ENCODE peak calls at places on chromosome 7, in six cellular contexts. F is H1, Z is IMR-90, D is H9, U is mesenchymal stem cell, H is mesendoderm. X is an unnamed sample. For H3K27me3, the result is how much of the 10 kb centered on the place peaks cover.

GRCh38 chr7:68573271-68574000 is 1024.8 kb upstream of the AUTS2 start:
- DNase-seq in F (no peak), Z (no peak), D (no peak), U (no peak), H (no peak), X (no peak)

GRCh38 chr7:135976312-135977019 is 693 bp downstream of the MTPN start:
- DNase-seq in F (no peak), Z (peak), D (peak), U (no peak), H (no peak), X (no peak)

GRCh38 chr7:49308787-49309186 is 384.4 kb downstream of the CDC14C start:
- DNase-seq in F (no peak), Z (no peak), D (no peak), U (no peak), H (peak), X (no peak)

GRCh38 chr7:30743371-30744074 is 8.4 kb upstream of the INMT start:
- DNase-seq in F (no peak), Z (peak), D (no peak), U (peak), H (peak), X (no peak)

GRCh38 chr7:107201795-107202450 is 33.1 kb downstream of the HBP1 start:
- DNase-seq in F (peak), Z (peak), D (peak), U (peak), H (peak), X (peak)

GRCh38 chr7:146176790-146177189 is 60.2 kb downstream of the CNTNAP2 start:
- DNase-seq in F (no peak), Z (no peak), D (no peak), U (no peak), H (peak), X (peak)

GRCh38 chr7:130087364-130087763 is 17.0 kb downstream of the KLHDC10 start:
- DNase-seq in F (no peak), Z (peak), D (no peak), U (no peak), H (no peak), X (no peak)

GRCh38 chr7:134718211-134718875 is 61.1 kb upstream of the CALD1 start:
- DNase-seq in F (no peak), Z (no peak), D (no peak), U (no peak), H (no peak), X (no peak)

GRCh38 chr7:40704172-40704571 is 569.4 kb downstream of the SUGCT start:
- DNase-seq in F (no peak), Z (no peak), D (no peak), U (no peak), H (peak), X (no peak)

GRCh38 chr7:26497801-26498596 is 206.3 kb downstream of the SNX10 start:
- DNase-seq in F (no peak), Z (no peak), D (no peak), U (peak), H (peak), X (no peak)

GRCh38 chr7:101169110-101169837 is 3.9 kb upstream of the VGF start:
- DNase-seq in F (peak), Z (no peak), D (peak), U (no peak), H (peak), X (no peak)

GRCh38 chr7:33873981-33874750 is 31.2 kb upstream of the BMPER start:
- DNase-seq in F (no peak), Z (peak), D (no peak), U (peak), H (no peak), X (no peak)

GRCh38 chr7:101125989-101126650 is 784 bp upstream of the SERPINE1 start:
- DNase-seq in F (no peak), Z (peak), D (no peak), U (no peak), H (no peak), X (no peak)

GRCh38 chr7:1247527-1248041 is 14.9 kb downstream of the UNCX start:
- DNase-seq in F (no peak), Z (no peak), D (no peak), U (no peak), H (peak), X (no peak)

GRCh38 chr7:22561356-22561755 is 61.4 kb upstream of the STEAP1B start:
- DNase-seq in F (peak), Z (peak), D (peak), U (peak), H (peak), X (peak)

GRCh38 chr7:128266891-128267839 is 26.1 kb downstream of the LEP start:
- DNase-seq in F (peak), Z (peak), D (peak), U (peak), H (peak), X (peak)

GRCh38 chr7:44990520-44991023 is 9.4 kb upstream of the CCM2 start:
- DNase-seq in F (no peak), Z (peak), D (no peak), U (no peak), H (no peak), X (no peak)

GRCh38 chr7:72017756-72018155 is 394.4 kb downstream of the CALN1 start:
- DNase-seq in F (peak), Z (no peak), D (no peak), U (no peak), H (no peak), X (no peak)

GRCh38 chr7:108249458-108249857 is 119.3 kb upstream of the LAMB4 start:
- DNase-seq in F (no peak), Z (no peak), D (no peak), U (no peak), H (no peak), X (no peak)

GRCh38 chr7:46174192-46174572 is 253.1 kb upstream of the IGFBP3 start:
- DNase-seq in F (no peak), Z (no peak), D (no peak), U (no peak), H (no peak), X (no peak)

GRCh38 chr7:127534636-127535035 is 50.8 kb downstream of the GCC1 start:
- DNase-seq in F (no peak), Z (no peak), D (no peak), U (no peak), H (no peak), X (no peak)

GRCh38 chr7:149140784-149141183 is 6.5 kb upstream of the ZNF398 start:
- DNase-seq in F (no peak), Z (peak), D (no peak), U (peak), H (no peak), X (no peak)

GRCh38 chr7:85851571-85852193 is 664.8 kb upstream of the SEMA3D start:
- DNase-seq in F (no peak), Z (peak), D (no peak), U (peak), H (peak), X (peak)

GRCh38 chr7:142460402-142461117 is 202.7 kb upstream of the PRSS58 start:
- DNase-seq in F (no peak), Z (peak), D (no peak), U (no peak), H (no peak), X (no peak)

GRCh38 chr7:92135490-92135889 is 1.2 kb upstream of the CYP51A1 start:
- DNase-seq in F (no peak), Z (no peak), D (no peak), U (peak), H (peak), X (no peak)
- H2BK15ac ChIP-seq in F (no peak), Z (no peak), D (no peak), U (no peak), H (no peak), X (no peak)

GRCh38 chr7:65796205-65796604 is 76.7 kb upstream of the VKORC1L1 start:
- DNase-seq in F (no peak), Z (no peak), D (no peak), U (no peak), H (no peak), X (no peak)
- H2AK5ac ChIP-seq in F (no peak), Z (peak), D (no peak), U (no peak), H (no peak), X (no peak)

DNA sequence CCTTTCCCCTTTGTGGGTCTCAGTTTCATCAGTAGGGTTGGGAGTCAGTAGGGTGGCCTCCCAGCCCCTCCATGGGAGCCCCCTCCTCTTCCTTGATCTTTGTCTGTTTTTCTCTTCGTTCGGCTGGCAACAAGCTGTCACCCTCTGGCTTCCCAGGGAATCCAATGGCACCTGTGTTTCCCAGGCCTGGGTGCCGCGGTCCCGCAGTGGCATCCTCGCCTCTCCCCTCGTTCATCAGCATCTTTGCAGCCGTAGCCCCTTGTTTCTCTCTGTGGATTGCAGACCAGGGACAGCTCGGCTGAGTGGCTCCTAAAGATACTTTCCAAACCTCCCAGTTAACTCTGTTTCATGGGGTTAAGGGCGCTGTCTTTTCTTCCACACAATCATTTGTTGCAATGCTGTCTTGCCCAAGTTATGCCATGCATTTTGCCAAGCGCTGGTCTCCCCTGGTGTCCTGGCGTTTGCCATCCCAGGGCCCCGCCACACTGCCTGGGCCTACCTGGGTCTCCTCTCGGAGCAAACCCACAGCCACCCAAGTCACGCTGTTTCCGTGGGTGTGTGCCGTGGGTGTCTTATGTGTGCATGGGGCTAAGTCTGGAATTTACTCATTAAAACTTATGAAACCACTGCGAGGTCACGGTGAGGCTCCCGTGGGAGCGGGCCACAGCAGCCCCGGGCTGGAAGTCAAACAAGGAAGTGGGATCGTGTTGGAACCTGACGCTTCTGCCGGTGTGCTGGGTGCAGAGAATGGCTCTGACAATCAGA is 189.4 kb upstream of the SHH start:
- DNase-seq in F (no peak), Z (no peak), D (peak), U (no peak), H (no peak), X (no peak)
- H3K27me3 ChIP-seq in F (under half), Z (under half), D (under half), U (under half), H (under half), X (under half)

DNA sequence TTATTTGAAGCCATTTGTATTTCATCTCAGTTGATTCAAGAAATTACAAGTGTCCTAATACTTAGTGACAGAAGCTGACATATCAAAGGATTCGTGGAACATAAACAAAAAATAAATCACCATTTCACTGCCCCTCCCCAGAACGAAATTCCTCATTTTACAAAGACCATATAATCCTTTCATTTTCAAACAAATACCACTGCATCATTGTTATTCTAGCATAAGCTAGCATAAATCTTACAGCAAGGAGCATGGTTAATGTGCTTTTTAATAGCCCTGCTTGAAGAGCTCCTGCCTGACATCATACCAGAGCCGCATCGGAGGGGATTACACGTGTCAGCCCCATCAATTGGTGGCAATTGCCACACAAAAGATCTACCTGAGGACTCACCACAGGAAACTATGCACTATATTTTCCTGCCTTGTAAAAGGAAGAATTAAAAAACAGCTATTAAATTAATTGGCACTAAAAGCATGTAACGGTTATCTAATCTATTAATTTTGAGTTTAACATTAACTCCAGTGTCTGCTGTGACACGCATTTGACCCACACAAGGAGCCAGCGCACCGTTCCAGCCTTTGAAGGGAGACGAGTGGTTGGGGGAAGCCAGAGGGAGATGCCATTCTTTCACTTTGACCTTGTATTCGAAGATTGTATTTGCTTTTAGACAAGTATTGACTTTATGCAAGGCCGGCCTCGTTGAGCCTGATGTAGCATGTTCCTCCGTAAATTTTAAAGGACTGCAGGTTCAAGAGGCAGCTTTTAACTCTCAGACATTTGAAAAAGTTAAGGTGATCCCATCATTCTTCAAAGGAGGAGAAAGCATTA is 261.1 kb upstream of the RNF32 start:
- DNase-seq in F (no peak), Z (no peak), D (no peak), U (no peak), H (no peak), X (no peak)
- H2BK15ac ChIP-seq in F (no peak), Z (no peak), D (no peak), U (no peak), H (no peak), X (no peak)

X was measured in neuronal stem cell.